ENCODE peak calls at places on chromosomes 3 and 15, in five cellular contexts. One of them, this sample, is unnamed.

GRCh38 chr15:75597667-75598341 is 18.7 kb upstream of the PTPN9 start:
- DNase-seq in lower leg skin: no peak
- DNase-seq in body of pancreas: peak; percentile 22
- DNase-seq in suprapubic skin: no peak
- DNase-seq in gastrocnemius medialis: no peak
- DNase-seq in this sample: no peak

GRCh38 chr3:169286992-169287391 is 376.5 kb downstream of the MECOM start:
- DNase-seq in lower leg skin: no peak
- DNase-seq in body of pancreas: no peak
- DNase-seq in suprapubic skin: no peak
- DNase-seq in gastrocnemius medialis: no peak
- DNase-seq in this sample: no peak

GRCh38 chr3:171384101-171384891 is 75.9 kb downstream of the TNIK start:
- DNase-seq in lower leg skin: no peak
- DNase-seq in body of pancreas: no peak
- DNase-seq in suprapubic skin: no peak
- DNase-seq in gastrocnemius medialis: no peak
- DNase-seq in this sample: no peak

GRCh38 chr3:122227036-122227781 is 43.7 kb downstream of the CASR start:
- DNase-seq in lower leg skin: no peak
- DNase-seq in body of pancreas: no peak
- DNase-seq in suprapubic skin: no peak
- DNase-seq in gastrocnemius medialis: no peak
- DNase-seq in this sample: no peak

GRCh38 chr15:65077291-65077980 is 890 bp downstream of the KBTBD13 start:
- DNase-seq in lower leg skin: no peak
- DNase-seq in body of pancreas: no peak
- DNase-seq in suprapubic skin: no peak
- DNase-seq in gastrocnemius medialis: no peak
- DNase-seq in this sample: peak; percentile 51

GRCh38 chr15:100341662-100342560 is at the start of gene ADAMTS17:
- DNase-seq in lower leg skin: peak; percentile 97
- DNase-seq in body of pancreas: peak; percentile 97
- DNase-seq in suprapubic skin: peak; percentile 97
- DNase-seq in gastrocnemius medialis: peak; percentile 97
- DNase-seq in this sample: peak; percentile 95

GRCh38 chr3:59654120-59654952 is 604.5 kb upstream of the CFAP20DC start:
- DNase-seq in lower leg skin: peak; percentile 53
- DNase-seq in body of pancreas: peak; percentile 42
- DNase-seq in suprapubic skin: peak; percentile 64
- DNase-seq in gastrocnemius medialis: peak; percentile 16
- DNase-seq in this sample: no peak

GRCh38 chr3:64235605-64236004 is 10.3 kb upstream of the PRICKLE2 start:
- DNase-seq in lower leg skin: no peak
- DNase-seq in body of pancreas: no peak
- DNase-seq in suprapubic skin: no peak
- DNase-seq in gastrocnemius medialis: no peak
- DNase-seq in this sample: no peak

GRCh38 chr3:32334675-32335074 is 57.0 kb upstream of the CMTM7 start:
- DNase-seq in lower leg skin: no peak
- DNase-seq in body of pancreas: no peak
- DNase-seq in suprapubic skin: no peak
- DNase-seq in gastrocnemius medialis: no peak
- DNase-seq in this sample: no peak

GRCh38 chr3:127691494-127691893 is 18.7 kb downstream of the ABTB1 start:
- DNase-seq in lower leg skin: no peak
- DNase-seq in body of pancreas: no peak
- DNase-seq in suprapubic skin: peak; percentile 57
- DNase-seq in gastrocnemius medialis: no peak
- DNase-seq in this sample: peak; percentile 16

GRCh38 chr15:56208641-56209155 is 35.0 kb downstream of the RFX7 start:
- DNase-seq in lower leg skin: no peak
- DNase-seq in body of pancreas: no peak
- DNase-seq in suprapubic skin: no peak
- DNase-seq in gastrocnemius medialis: no peak
- DNase-seq in this sample: no peak

GRCh38 chr15:31615643-31616415 is 289.2 kb downstream of the KLF13 start:
- DNase-seq in lower leg skin: no peak
- DNase-seq in body of pancreas: no peak
- DNase-seq in suprapubic skin: no peak
- DNase-seq in gastrocnemius medialis: no peak
- DNase-seq in this sample: peak; percentile 33

GRCh38 chr15:75389791-75390382 is 21.5 kb upstream of the MAN2C1 start:
- DNase-seq in lower leg skin: no peak
- DNase-seq in body of pancreas: no peak
- DNase-seq in suprapubic skin: no peak
- DNase-seq in gastrocnemius medialis: no peak
- DNase-seq in this sample: no peak

GRCh38 chr3:78978037-78978436 is 789.8 kb downstream of the ROBO1 start:
- DNase-seq in lower leg skin: no peak
- DNase-seq in body of pancreas: no peak
- DNase-seq in suprapubic skin: no peak
- DNase-seq in gastrocnemius medialis: no peak
- DNase-seq in this sample: no peak

GRCh38 chr3:127016461-127016860 is 33.5 kb downstream of the PLXNA1 start:
- DNase-seq in lower leg skin: no peak
- DNase-seq in body of pancreas: no peak
- DNase-seq in suprapubic skin: no peak
- DNase-seq in gastrocnemius medialis: no peak
- DNase-seq in this sample: no peak

GRCh38 chr3:97579365-97579764 is 185.2 kb upstream of the ARL6 start:
- DNase-seq in lower leg skin: no peak
- DNase-seq in body of pancreas: no peak
- DNase-seq in suprapubic skin: no peak
- DNase-seq in gastrocnemius medialis: no peak
- DNase-seq in this sample: no peak

GRCh38 chr3:186354100-186354499 is 7.9 kb downstream of the DGKG start:
- DNase-seq in lower leg skin: no peak
- DNase-seq in body of pancreas: no peak
- DNase-seq in suprapubic skin: no peak
- DNase-seq in gastrocnemius medialis: no peak
- DNase-seq in this sample: no peak

GRCh38 chr3:12005951-12006625 is 1.9 kb downstream of the SYN2 start:
- DNase-seq in lower leg skin: no peak
- DNase-seq in body of pancreas: no peak
- DNase-seq in suprapubic skin: no peak
- DNase-seq in gastrocnemius medialis: no peak
- DNase-seq in this sample: no peak

GRCh38 chr3:171788546-171789351 is 21.5 kb downstream of the PLD1 start:
- DNase-seq in lower leg skin: no peak
- DNase-seq in body of pancreas: no peak
- DNase-seq in suprapubic skin: no peak
- DNase-seq in gastrocnemius medialis: no peak
- DNase-seq in this sample: no peak

GRCh38 chr3:114384558-114384903 is 90.7 kb downstream of the TIGIT start:
- DNase-seq in lower leg skin: no peak
- DNase-seq in body of pancreas: no peak
- DNase-seq in suprapubic skin: no peak
- DNase-seq in gastrocnemius medialis: no peak
- DNase-seq in this sample: no peak

GRCh38 chr3:164450276-164450905 is 627.9 kb downstream of the SI start:
- DNase-seq in lower leg skin: no peak
- DNase-seq in body of pancreas: no peak
- DNase-seq in suprapubic skin: no peak
- DNase-seq in gastrocnemius medialis: no peak
- DNase-seq in this sample: no peak

GRCh38 chr15:68300115-68300940 is 22.8 kb downstream of the FEM1B start:
- DNase-seq in lower leg skin: peak; percentile 11
- DNase-seq in body of pancreas: no peak
- DNase-seq in suprapubic skin: no peak
- DNase-seq in gastrocnemius medialis: no peak
- DNase-seq in this sample: no peak

GRCh38 chr3:43794776-43795175 is 104.0 kb downstream of the ABHD5 start:
- DNase-seq in lower leg skin: no peak
- DNase-seq in body of pancreas: no peak
- DNase-seq in suprapubic skin: no peak
- DNase-seq in gastrocnemius medialis: no peak
- DNase-seq in this sample: no peak

GRCh38 chr15:52294881-52295420 is 653 bp downstream of the MYO5C start:
- DNase-seq in lower leg skin: no peak
- DNase-seq in body of pancreas: no peak
- DNase-seq in suprapubic skin: no peak
- DNase-seq in gastrocnemius medialis: no peak
- DNase-seq in this sample: no peak

GRCh38 chr3:183185696-183186095 is 23.2 kb upstream of the LAMP3 start:
- DNase-seq in lower leg skin: no peak
- DNase-seq in body of pancreas: no peak
- DNase-seq in suprapubic skin: no peak
- DNase-seq in gastrocnemius medialis: no peak
- DNase-seq in this sample: no peak

GRCh38 chr3:143266512-143266911 is 146.9 kb downstream of the CHST2 start:
- DNase-seq in lower leg skin: no peak
- DNase-seq in body of pancreas: no peak
- DNase-seq in suprapubic skin: no peak
- DNase-seq in gastrocnemius medialis: no peak
- DNase-seq in this sample: no peak

GRCh38 chr3:124787490-124788195 is 57.4 kb downstream of the UMPS start:
- DNase-seq in lower leg skin: no peak
- DNase-seq in body of pancreas: no peak
- DNase-seq in suprapubic skin: no peak
- DNase-seq in gastrocnemius medialis: no peak
- DNase-seq in this sample: no peak

GRCh38 chr3:40191251-40191650 is 118.3 kb upstream of the EIF1B start:
- DNase-seq in lower leg skin: no peak
- DNase-seq in body of pancreas: no peak
- DNase-seq in suprapubic skin: no peak
- DNase-seq in gastrocnemius medialis: no peak
- DNase-seq in this sample: no peak

GRCh38 chr3:120244834-120245225 is 40.2 kb downstream of the GPR156 start:
- DNase-seq in lower leg skin: no peak
- DNase-seq in body of pancreas: no peak
- DNase-seq in suprapubic skin: no peak
- DNase-seq in gastrocnemius medialis: no peak
- DNase-seq in this sample: no peak

GRCh38 chr15:78131295-78132021 is at the start of gene CIB2:
- DNase-seq in lower leg skin: no peak
- DNase-seq in body of pancreas: peak; percentile 65
- DNase-seq in suprapubic skin: peak; percentile 76
- DNase-seq in gastrocnemius medialis: peak; percentile 35
- DNase-seq in this sample: peak; percentile 77
- TF ChIP-seq POLR2A in lower leg skin: no peak
- TF ChIP-seq POLR2A in body of pancreas: peak; percentile 68
- TF ChIP-seq POLR2A in suprapubic skin: no peak
- TF ChIP-seq POLR2A in gastrocnemius medialis: no peak
- TF ChIP-seq POLR2A in this sample: no peak

DNA sequence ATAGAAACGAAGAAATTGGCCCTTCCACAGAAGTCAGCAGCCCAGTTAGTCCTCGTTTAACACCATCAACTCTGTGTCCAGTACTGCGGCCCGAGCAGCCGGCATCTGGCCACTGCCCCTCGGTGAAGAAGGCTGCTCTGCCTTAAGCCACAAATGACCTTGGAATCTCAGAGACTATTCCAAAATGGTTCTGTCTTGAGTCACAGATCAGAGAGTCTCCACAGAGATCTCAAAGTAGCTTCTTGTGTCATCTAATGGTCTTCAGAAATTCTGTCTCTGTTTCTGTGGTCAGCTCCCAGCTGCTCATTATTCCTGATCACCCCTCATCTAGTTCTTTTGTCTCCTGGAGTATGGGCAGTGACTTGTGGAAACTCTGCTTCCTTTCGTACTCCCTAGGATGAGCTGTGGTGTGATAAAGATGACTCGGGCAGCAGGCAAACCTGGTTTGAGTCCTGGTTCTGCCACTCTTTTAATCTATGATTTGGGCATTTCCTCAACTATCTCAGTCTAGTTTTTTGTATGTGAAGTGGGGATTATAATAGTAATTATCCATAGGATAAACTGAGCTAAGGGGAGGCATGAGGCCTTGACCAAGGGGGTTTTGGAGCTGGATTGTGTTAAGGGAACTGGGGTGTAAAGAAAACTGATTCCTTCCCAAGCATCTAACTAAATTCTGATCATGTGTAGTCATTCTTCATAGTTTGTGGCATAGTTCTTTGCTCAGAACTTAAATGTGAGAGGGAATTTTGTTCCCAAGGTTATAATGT is 22.6 kb downstream of the CRTC3 start:
- DNase-seq in lower leg skin: no peak
- DNase-seq in body of pancreas: peak; percentile 25
- DNase-seq in suprapubic skin: no peak
- DNase-seq in gastrocnemius medialis: no peak
- DNase-seq in this sample: no peak
- H3K4me3 ChIP-seq in lower leg skin: no peak overlapping the region
- H3K4me3 ChIP-seq in body of pancreas: no peak overlapping the region
- H3K4me3 ChIP-seq in suprapubic skin: no peak overlapping the region
- H3K4me3 ChIP-seq in gastrocnemius medialis: no peak overlapping the region
- H3K4me3 ChIP-seq in this sample: no peak overlapping the region

DNA sequence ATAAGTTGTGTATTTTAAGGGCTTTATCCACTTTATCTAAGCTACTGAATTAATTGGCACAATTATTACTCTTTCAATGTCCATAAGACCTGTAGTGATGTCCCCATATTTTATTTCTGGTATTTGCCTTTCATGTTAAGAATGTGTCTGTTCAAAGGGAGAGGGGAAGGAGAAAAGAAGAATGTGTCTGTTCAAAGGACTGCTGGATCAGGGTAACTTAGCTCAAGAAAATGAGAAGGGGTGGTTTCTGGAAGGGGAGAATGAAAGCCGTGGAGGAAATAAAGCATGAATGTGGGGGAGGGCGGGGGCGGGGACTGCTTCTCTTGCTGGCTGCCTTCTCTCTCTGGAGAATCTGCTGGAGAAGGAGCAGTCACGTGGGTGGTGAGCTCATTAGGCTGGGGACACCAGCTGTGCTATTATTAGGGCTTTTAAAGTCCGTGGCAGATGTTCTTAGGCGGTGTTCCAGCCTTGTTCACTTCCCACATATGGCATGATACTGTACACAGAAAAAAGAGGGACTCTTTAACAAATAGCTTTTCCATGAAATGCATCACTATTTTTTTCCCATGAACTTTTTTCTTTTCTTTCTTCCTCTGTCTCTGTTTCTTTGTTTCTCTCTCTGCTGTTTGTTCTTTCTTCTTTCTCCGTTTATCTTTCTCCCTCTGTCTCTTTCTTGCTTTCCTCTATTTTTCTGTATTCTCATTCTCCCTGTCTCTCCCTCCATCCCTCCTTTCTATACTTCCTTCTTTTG is 63.7 kb upstream of the ULK4 start:
- DNase-seq in lower leg skin: peak; percentile 96
- DNase-seq in body of pancreas: peak; percentile 92
- DNase-seq in suprapubic skin: peak; percentile 94
- DNase-seq in gastrocnemius medialis: peak; percentile 98
- DNase-seq in this sample: peak; percentile 96
- TF ChIP-seq POLR2A in lower leg skin: no peak
- TF ChIP-seq POLR2A in body of pancreas: peak; percentile 26
- TF ChIP-seq POLR2A in suprapubic skin: no peak
- TF ChIP-seq POLR2A in gastrocnemius medialis: peak; percentile 54
- TF ChIP-seq POLR2A in this sample: no peak

GRCh38 chr3:178518660-178519396 is 17.4 kb upstream of the KCNMB2 start:
- DNase-seq in lower leg skin: no peak
- DNase-seq in body of pancreas: no peak
- DNase-seq in suprapubic skin: no peak
- DNase-seq in gastrocnemius medialis: no peak
- DNase-seq in this sample: no peak
- H3K4me3 ChIP-seq in lower leg skin: no peak overlapping the region
- H3K4me3 ChIP-seq in body of pancreas: no peak overlapping the region
- H3K4me3 ChIP-seq in suprapubic skin: no peak overlapping the region
- H3K4me3 ChIP-seq in gastrocnemius medialis: no peak overlapping the region
- H3K4me3 ChIP-seq in this sample: no peak overlapping the region

GRCh38 chr3:177478170-177478859 is 281.0 kb upstream of the TBL1XR1 start:
- DNase-seq in lower leg skin: peak; percentile 76
- DNase-seq in body of pancreas: peak; percentile 79
- DNase-seq in suprapubic skin: peak; percentile 63
- DNase-seq in gastrocnemius medialis: peak; percentile 22
- DNase-seq in this sample: peak; percentile 16
- TF ChIP-seq POLR2A in lower leg skin: no peak
- TF ChIP-seq POLR2A in body of pancreas: no peak
- TF ChIP-seq POLR2A in suprapubic skin: no peak
- TF ChIP-seq POLR2A in gastrocnemius medialis: no peak
- TF ChIP-seq POLR2A in this sample: no peak